ENCODE peak calls at places on chromosomes 11 and 22, in six cellular contexts. One of them, this sample, is unnamed.

GRCh38 chr11:61071208-61071681 is 31.0 kb upstream of the CD5 start:
- DNase-seq in H1: no peak
- DNase-seq in WTC11: no peak
- DNase-seq in HepG2: no peak
- DNase-seq in IMR-90: no peak
- DNase-seq in K562: no peak
- DNase-seq in this sample: no peak

GRCh38 chr11:123822591-123822990 is 16.4 kb upstream of the OR6M1 start:
- DNase-seq in IMR-90: no peak
- DNase-seq in HepG2: no peak
- DNase-seq in WTC11: no peak
- DNase-seq in H1: no peak
- DNase-seq in K562: no peak
- DNase-seq in this sample: no peak

GRCh38 chr22:26169312-26170111 is at the start of gene SEZ6L:
- DNase-seq in K562: peak
- DNase-seq in IMR-90: no peak
- DNase-seq in WTC11: peak
- DNase-seq in HepG2: no peak
- DNase-seq in H1: no peak
- DNase-seq in this sample: no peak

GRCh38 chr11:111259871-111260270 is 14.3 kb downstream of the POU2AF2 start:
- DNase-seq in H1: no peak
- DNase-seq in K562: no peak
- DNase-seq in IMR-90: peak
- DNase-seq in HepG2: no peak
- DNase-seq in WTC11: no peak
- DNase-seq in this sample: no peak

GRCh38 chr11:8018742-8019631 is 31.9 kb downstream of the EIF3F start:
- DNase-seq in H1: no peak
- DNase-seq in K562: no peak
- DNase-seq in IMR-90: peak
- DNase-seq in HepG2: peak
- DNase-seq in WTC11: peak
- DNase-seq in this sample: peak

GRCh38 chr11:107707807-107708206 is 4.0 kb downstream of the SLN start:
- DNase-seq in H1: peak
- DNase-seq in IMR-90: no peak
- DNase-seq in WTC11: no peak
- DNase-seq in HepG2: no peak
- DNase-seq in K562: no peak
- DNase-seq in this sample: no peak

GRCh38 chr11:93032580-93032979 is 63.1 kb downstream of the MTNR1B start:
- DNase-seq in HepG2: no peak
- DNase-seq in IMR-90: peak
- DNase-seq in WTC11: no peak
- DNase-seq in H1: no peak
- DNase-seq in K562: no peak
- DNase-seq in this sample: no peak

GRCh38 chr22:43333978-43334377 is 9.2 kb downstream of the SCUBE1 start:
- DNase-seq in HepG2: no peak
- DNase-seq in WTC11: no peak
- DNase-seq in IMR-90: no peak
- DNase-seq in K562: no peak
- DNase-seq in H1: no peak
- DNase-seq in this sample: no peak

GRCh38 chr22:27032121-27032761 is 374.9 kb downstream of the MIAT start:
- DNase-seq in HepG2: no peak
- DNase-seq in K562: no peak
- DNase-seq in H1: peak
- DNase-seq in IMR-90: no peak
- DNase-seq in WTC11: peak
- DNase-seq in this sample: no peak

GRCh38 chr22:36585841-36586240 is 56.9 kb upstream of the EIF3D start:
- DNase-seq in K562: no peak
- DNase-seq in HepG2: no peak
- DNase-seq in IMR-90: peak
- DNase-seq in WTC11: no peak
- DNase-seq in H1: peak
- DNase-seq in this sample: no peak

GRCh38 chr22:36086170-36086490 is 57.5 kb upstream of the RBFOX2 start:
- DNase-seq in HepG2: no peak
- DNase-seq in K562: peak
- DNase-seq in H1: no peak
- DNase-seq in WTC11: peak
- DNase-seq in IMR-90: no peak
- DNase-seq in this sample: peak

GRCh38 chr22:45582236-45582954 is 79.7 kb downstream of the FBLN1 start:
- DNase-seq in K562: no peak
- DNase-seq in WTC11: no peak
- DNase-seq in IMR-90: no peak
- DNase-seq in H1: no peak
- DNase-seq in HepG2: no peak
- DNase-seq in this sample: no peak

GRCh38 chr11:3102641-3102921 is 45.4 kb upstream of the CARS1 start:
- DNase-seq in WTC11: no peak
- DNase-seq in IMR-90: no peak
- DNase-seq in H1: no peak
- DNase-seq in K562: no peak
- DNase-seq in HepG2: no peak
- DNase-seq in this sample: no peak

GRCh38 chr22:18048041-18048440 is 23.7 kb upstream of the MICAL3 start:
- DNase-seq in K562: no peak
- DNase-seq in H1: no peak
- DNase-seq in HepG2: no peak
- DNase-seq in IMR-90: no peak
- DNase-seq in WTC11: no peak
- DNase-seq in this sample: no peak

GRCh38 chr22:43750751-43751150 is 61.4 kb downstream of the EFCAB6 start:
- DNase-seq in WTC11: no peak
- DNase-seq in K562: no peak
- DNase-seq in IMR-90: no peak
- DNase-seq in H1: no peak
- DNase-seq in HepG2: no peak
- DNase-seq in this sample: no peak

GRCh38 chr22:43504068-43504467 is 92.3 kb downstream of the MPPED1 start:
- DNase-seq in WTC11: no peak
- DNase-seq in HepG2: no peak
- DNase-seq in K562: no peak
- DNase-seq in H1: no peak
- DNase-seq in IMR-90: no peak
- DNase-seq in this sample: no peak

GRCh38 chr22:20656902-20657836 is 116.7 kb upstream of the SERPIND1 start:
- DNase-seq in IMR-90: peak
- DNase-seq in H1: no peak
- DNase-seq in K562: peak
- DNase-seq in HepG2: peak
- DNase-seq in WTC11: no peak
- DNase-seq in this sample: no peak

GRCh38 chr11:9004310-9004945 is 627 bp upstream of the NRIP3 start:
- DNase-seq in IMR-90: no peak
- DNase-seq in HepG2: no peak
- DNase-seq in WTC11: peak
- DNase-seq in K562: no peak
- DNase-seq in H1: no peak
- DNase-seq in this sample: no peak

GRCh38 chr11:96331556-96332168 is 11.3 kb downstream of the MAML2 start:
- DNase-seq in HepG2: no peak
- DNase-seq in K562: no peak
- DNase-seq in WTC11: no peak
- DNase-seq in H1: no peak
- DNase-seq in IMR-90: no peak
- DNase-seq in this sample: no peak

GRCh38 chr11:110873953-110874352 is 161.7 kb upstream of the ARHGAP20 start:
- DNase-seq in K562: no peak
- DNase-seq in IMR-90: no peak
- DNase-seq in H1: no peak
- DNase-seq in WTC11: no peak
- DNase-seq in HepG2: no peak
- DNase-seq in this sample: no peak

GRCh38 chr22:40449676-40450035 is 79.3 kb downstream of the SGSM3 start:
- DNase-seq in IMR-90: peak
- DNase-seq in K562: no peak
- DNase-seq in H1: no peak
- DNase-seq in HepG2: no peak
- DNase-seq in WTC11: no peak
- DNase-seq in this sample: no peak

GRCh38 chr11:63699906-63700305 is 18.6 kb downstream of the RTN3 start:
- DNase-seq in K562: no peak
- DNase-seq in HepG2: no peak
- DNase-seq in WTC11: no peak
- DNase-seq in IMR-90: no peak
- DNase-seq in H1: no peak
- DNase-seq in this sample: no peak

GRCh38 chr11:86565787-86566186 is 106.6 kb downstream of the ME3 start:
- DNase-seq in IMR-90: no peak
- DNase-seq in HepG2: no peak
- DNase-seq in K562: no peak
- DNase-seq in WTC11: no peak
- DNase-seq in H1: no peak
- DNase-seq in this sample: no peak

GRCh38 chr11:67484847-67485311 is 2.1 kb downstream of the AIP start:
- DNase-seq in H1: no peak
- DNase-seq in K562: no peak
- DNase-seq in IMR-90: no peak
- DNase-seq in WTC11: no peak
- DNase-seq in HepG2: no peak
- DNase-seq in this sample: no peak

GRCh38 chr11:97078443-97078842 is 688.6 kb downstream of the JRKL start:
- DNase-seq in K562: no peak
- DNase-seq in H1: no peak
- DNase-seq in IMR-90: no peak
- DNase-seq in WTC11: no peak
- DNase-seq in HepG2: no peak
- DNase-seq in this sample: no peak

GRCh38 chr11:87007938-87008337 is 29.8 kb upstream of the TMEM135 start:
- DNase-seq in IMR-90: peak
- DNase-seq in WTC11: no peak
- DNase-seq in H1: no peak
- DNase-seq in HepG2: no peak
- DNase-seq in K562: no peak
- DNase-seq in this sample: no peak

GRCh38 chr11:87870081-87870480 is 305.2 kb downstream of the RAB38 start:
- DNase-seq in H1: no peak
- DNase-seq in WTC11: no peak
- DNase-seq in IMR-90: peak
- DNase-seq in HepG2: no peak
- DNase-seq in K562: no peak
- DNase-seq in this sample: no peak

GRCh38 chr11:122439911-122440782 is 215.4 kb upstream of the UBASH3B start:
- DNase-seq in HepG2: peak
- DNase-seq in H1: no peak
- DNase-seq in K562: no peak
- DNase-seq in WTC11: peak
- DNase-seq in IMR-90: peak
- DNase-seq in this sample: peak

GRCh38 chr11:129815596-129816461 is at the start of gene TMEM45B:
- DNase-seq in HepG2: no peak
- DNase-seq in IMR-90: no peak
- DNase-seq in WTC11: peak
- DNase-seq in K562: no peak
- DNase-seq in H1: no peak
- DNase-seq in this sample: no peak

GRCh38 chr11:118621898-118622375 is 14.5 kb downstream of the PHLDB1 start:
- DNase-seq in HepG2: no peak
- DNase-seq in IMR-90: no peak
- DNase-seq in K562: no peak
- DNase-seq in H1: no peak
- DNase-seq in WTC11: no peak
- DNase-seq in this sample: no peak

GRCh38 chr11:120096756-120097191 is 41.1 kb downstream of the TRIM29 start:
- DNase-seq in H1: no peak
- DNase-seq in IMR-90: no peak
- DNase-seq in HepG2: no peak
- DNase-seq in K562: peak
- DNase-seq in WTC11: no peak
- DNase-seq in this sample: no peak
- TF ChIP-seq USF2 in H1: no peak
- TF ChIP-seq USF2 in IMR-90: no peak
- TF ChIP-seq USF2 in HepG2: no peak
- TF ChIP-seq USF2 in K562: no peak
- TF ChIP-seq USF2 in WTC11: no peak
- TF ChIP-seq USF2 in this sample: no peak

GRCh38 chr11:77107950-77108349 is 5.3 kb downstream of the OMP start:
- DNase-seq in H1: no peak
- DNase-seq in IMR-90: peak
- DNase-seq in WTC11: no peak
- DNase-seq in K562: no peak
- DNase-seq in HepG2: peak
- DNase-seq in this sample: peak
- TF ChIP-seq USF2 in H1: no peak
- TF ChIP-seq USF2 in IMR-90: peak
- TF ChIP-seq USF2 in WTC11: no peak
- TF ChIP-seq USF2 in K562: no peak
- TF ChIP-seq USF2 in HepG2: no peak
- TF ChIP-seq USF2 in this sample: no peak

GRCh38 chr11:126084608-126084912 is 21.9 kb upstream of the CDON start:
- DNase-seq in WTC11: no peak
- DNase-seq in H1: no peak
- DNase-seq in IMR-90: no peak
- DNase-seq in K562: no peak
- DNase-seq in HepG2: no peak
- DNase-seq in this sample: no peak
- TF ChIP-seq USF2 in WTC11: no peak
- TF ChIP-seq USF2 in H1: no peak
- TF ChIP-seq USF2 in IMR-90: no peak
- TF ChIP-seq USF2 in K562: no peak
- TF ChIP-seq USF2 in HepG2: no peak
- TF ChIP-seq USF2 in this sample: no peak

DNA sequence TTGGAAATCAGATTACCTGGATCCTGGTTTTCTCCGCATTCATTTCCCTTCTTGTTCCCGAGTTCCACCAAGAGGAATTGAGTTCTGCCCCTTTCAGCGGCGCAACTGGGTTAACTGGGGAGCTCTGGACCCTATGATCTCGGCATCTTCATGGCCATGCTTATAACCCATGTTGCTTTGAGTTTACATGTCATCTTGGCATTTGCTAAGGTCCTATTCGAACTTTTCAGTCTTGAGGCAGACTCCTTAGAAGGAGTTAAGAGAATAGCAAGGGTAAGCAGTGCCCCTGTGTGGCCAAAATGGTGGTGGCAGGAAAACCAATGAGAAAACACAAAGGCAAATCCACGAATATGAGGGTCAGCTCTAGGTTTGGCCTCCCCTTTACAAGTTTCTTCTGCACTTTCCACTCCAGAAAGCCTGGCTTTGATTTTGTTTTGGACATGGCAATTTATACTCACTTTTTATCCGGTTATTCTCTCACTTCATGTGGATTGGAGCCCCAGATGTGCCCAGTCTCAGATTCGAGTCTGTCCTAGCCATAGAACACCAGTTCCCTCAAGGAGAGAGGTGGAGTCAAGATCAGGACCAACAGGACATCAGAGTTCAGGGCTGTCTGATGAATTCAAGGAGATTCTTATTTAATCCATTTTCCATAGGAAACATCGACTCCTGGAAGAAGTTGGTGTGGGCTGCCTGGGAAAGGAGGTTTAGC is 55.3 kb upstream of the FBXO3 start:
- DNase-seq in H1: no peak
- DNase-seq in K562: peak
- DNase-seq in IMR-90: peak
- DNase-seq in WTC11: peak
- DNase-seq in HepG2: peak
- DNase-seq in this sample: peak
- TF ChIP-seq USF2 in H1: no peak
- TF ChIP-seq USF2 in K562: no peak
- TF ChIP-seq USF2 in IMR-90: no peak
- TF ChIP-seq USF2 in WTC11: no peak
- TF ChIP-seq USF2 in HepG2: no peak
- TF ChIP-seq USF2 in this sample: no peak

GRCh38 chr11:106306942-106307341 is 229.5 kb downstream of the AASDHPPT start:
- DNase-seq in K562: no peak
- DNase-seq in WTC11: no peak
- DNase-seq in IMR-90: no peak
- DNase-seq in H1: no peak
- DNase-seq in HepG2: no peak
- DNase-seq in this sample: peak
- TF ChIP-seq USF2 in K562: no peak
- TF ChIP-seq USF2 in WTC11: no peak
- TF ChIP-seq USF2 in IMR-90: no peak
- TF ChIP-seq USF2 in H1: no peak
- TF ChIP-seq USF2 in HepG2: no peak
- TF ChIP-seq USF2 in this sample: no peak

This sample was measured in A549.